ENCODE peak calls at places on chromosomes 13 and 19, in five cellular contexts. M, U, J, E and S are unnamed samples.

GRCh38 chr13:44120814-44121505 is 241.3 kb downstream of the LACC1 start:
- DNase-seq in E (no peak), J (no peak), U (no peak), M (no peak), S (no peak)

GRCh38 chr19:18385675-18386542 is at the start of gene GDF15:
- DNase-seq in U (no peak), J (no peak), M (no peak), E (no peak), S (no peak)

GRCh38 chr13:113118328-113119021 is 4.1 kb upstream of the F10 start:
- DNase-seq in M (no peak), E (no peak), U (no peak), J (no peak), S (no peak)

GRCh38 chr19:17329768-17330545 is 4.7 kb downstream of the ANO8 start:
- DNase-seq in J (no peak), U (no peak), M (no peak), E (no peak), S (no peak)

GRCh38 chr19:15136234-15136954 is 29.2 kb downstream of the SYDE1 start:
- DNase-seq in E (no peak), M (peak; percentile 78), U (no peak), J (no peak), S (no peak)

GRCh38 chr13:37716395-37716794 is 117.8 kb upstream of the POSTN start:
- DNase-seq in M (no peak), J (no peak), U (no peak), E (no peak), S (no peak)

GRCh38 chr13:91058919-91059318 is 288.6 kb upstream of the MIR17HG start:
- DNase-seq in J (no peak), M (no peak), U (no peak), E (no peak), S (no peak)

GRCh38 chr19:54556194-54556593 is 17.4 kb upstream of the LILRA2 start:
- DNase-seq in U (no peak), M (no peak), E (no peak), J (no peak), S (no peak)

GRCh38 chr13:33678084-33678483 is 139.9 kb upstream of the RFC3 start:
- DNase-seq in U (no peak), M (no peak), E (no peak), J (no peak), S (no peak)

GRCh38 chr13:102128216-102128800 is 273.5 kb downstream of the FGF14 start:
- DNase-seq in M (peak; percentile 93), J (no peak), U (no peak), E (no peak), S (peak; percentile 69)

GRCh38 chr13:39273953-39274352 is 235.7 kb downstream of the NHLRC3 start:
- DNase-seq in E (no peak), J (no peak), M (no peak), U (no peak), S (no peak)

GRCh38 chr19:33693678-33694077 is 71.9 kb downstream of the CHST8 start:
- DNase-seq in U (no peak), J (no peak), M (no peak), E (no peak), S (no peak)

GRCh38 chr13:33251131-33251629 is 34.4 kb downstream of the STARD13 start:
- DNase-seq in U (no peak), J (no peak), E (no peak), M (peak; percentile 37), S (peak; percentile 36)

GRCh38 chr19:10256551-10256950 is 4.5 kb downstream of the MRPL4 start:
- DNase-seq in M (no peak), U (no peak), J (no peak), E (no peak), S (no peak)